ENCODE peak calls at places on chromosomes 4 and X, in six cellular contexts. One of them, this sample, is unnamed.

GRCh38 chr4:30968926-30969325 is 248.8 kb downstream of the PCDH7 start:
- DNase-seq in mesenchymal stem cell: no peak
- DNase-seq in IMR-90: no peak
- DNase-seq in neuronal stem cell: no peak
- DNase-seq in H9: no peak
- DNase-seq in H1: no peak
- DNase-seq in this sample: no peak

GRCh38 chrX:42803320-42803719 is 25.4 kb upstream of the PPP1R2C start:
- DNase-seq in mesenchymal stem cell: no peak
- DNase-seq in IMR-90: peak; percentile 20
- DNase-seq in neuronal stem cell: no peak
- DNase-seq in H9: no peak
- DNase-seq in H1: no peak
- DNase-seq in this sample: peak; percentile 62

GRCh38 chrX:111652719-111653118 is 28.3 kb upstream of the ALG13 start:
- DNase-seq in mesenchymal stem cell: peak; percentile 18
- DNase-seq in IMR-90: no peak
- DNase-seq in neuronal stem cell: no peak
- DNase-seq in H9: no peak
- DNase-seq in H1: no peak
- DNase-seq in this sample: no peak

GRCh38 chrX:42515939-42516338 is 262.0 kb downstream of the PPP1R2C start:
- DNase-seq in mesenchymal stem cell: no peak
- DNase-seq in IMR-90: no peak
- DNase-seq in neuronal stem cell: no peak
- DNase-seq in H9: no peak
- DNase-seq in H1: no peak
- DNase-seq in this sample: no peak

GRCh38 chrX:19829817-19830216 is 57.6 kb downstream of the SH3KBP1 start:
- DNase-seq in mesenchymal stem cell: no peak
- DNase-seq in IMR-90: no peak
- DNase-seq in neuronal stem cell: no peak
- DNase-seq in H9: no peak
- DNase-seq in H1: no peak
- DNase-seq in this sample: peak; percentile 65

GRCh38 chr4:169236901-169237626 is 33.7 kb downstream of the SH3RF1 start:
- DNase-seq in mesenchymal stem cell: no peak
- DNase-seq in IMR-90: no peak
- DNase-seq in neuronal stem cell: no peak
- DNase-seq in H9: no peak
- DNase-seq in H1: no peak
- DNase-seq in this sample: no peak

GRCh38 chr4:152063301-152064235 is 302.8 kb upstream of the GATB start:
- DNase-seq in mesenchymal stem cell: no peak
- DNase-seq in IMR-90: no peak
- DNase-seq in neuronal stem cell: no peak
- DNase-seq in H9: no peak
- DNase-seq in H1: no peak
- DNase-seq in this sample: peak; percentile 89

GRCh38 chr4:39526810-39527295 is 386 bp downstream of the UGDH start:
- DNase-seq in mesenchymal stem cell: no peak
- DNase-seq in IMR-90: no peak
- DNase-seq in neuronal stem cell: peak; percentile 12
- DNase-seq in H9: no peak
- DNase-seq in H1: no peak
- DNase-seq in this sample: no peak

DNA sequence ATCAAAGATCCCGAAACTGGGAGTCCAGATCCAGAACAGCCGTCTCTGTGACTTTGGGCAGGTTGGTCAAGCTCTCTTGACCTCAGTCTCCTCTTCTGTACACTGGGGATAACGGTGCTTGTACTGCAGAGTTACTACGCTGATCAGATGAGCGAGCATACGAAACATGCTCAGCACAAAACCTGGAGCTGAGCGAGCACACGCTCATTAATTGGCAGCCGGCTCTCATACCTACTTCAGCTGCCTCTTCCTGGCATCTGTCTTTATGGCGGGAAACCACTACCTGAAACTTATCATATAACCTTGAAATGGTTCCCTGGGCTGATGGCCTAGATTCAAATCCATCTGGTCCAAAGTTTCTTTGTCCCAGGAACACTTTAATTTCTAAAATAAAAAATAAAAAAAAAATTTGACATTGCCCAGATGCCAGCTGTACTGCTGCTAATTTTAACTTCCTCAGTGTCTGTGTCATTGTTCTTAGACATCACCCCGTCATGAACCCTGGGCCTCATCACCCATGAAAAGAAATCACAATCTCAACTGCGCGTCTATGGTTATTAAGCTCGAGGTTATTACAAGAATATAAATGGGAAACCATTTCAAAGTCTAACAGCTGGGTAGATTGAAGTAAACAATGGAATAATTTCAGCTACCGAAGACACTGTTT is 49.2 kb downstream of the CRMP1 start:
- DNase-seq in mesenchymal stem cell: peak; percentile 27
- DNase-seq in IMR-90: no peak
- DNase-seq in neuronal stem cell: no peak
- DNase-seq in H9: no peak
- DNase-seq in H1: no peak
- DNase-seq in this sample: no peak
- H3K4me1 ChIP-seq in mesenchymal stem cell: peaks cover 2% of the 10 kb centered on the region
- H3K4me1 ChIP-seq in IMR-90: peaks cover 4% of the 10 kb centered on the region
- H3K4me1 ChIP-seq in neuronal stem cell: no peaks in the 10 kb centered on the region
- H3K4me1 ChIP-seq in H9: no peaks in the 10 kb centered on the region
- H3K4me1 ChIP-seq in H1: no peaks in the 10 kb centered on the region
- H3K4me1 ChIP-seq in this sample: no peaks in the 10 kb centered on the region

GRCh38 chr4:3062466-3062865 is 11.9 kb downstream of the HTT-AS start:
- DNase-seq in mesenchymal stem cell: peak; percentile 81
- DNase-seq in IMR-90: peak; percentile 76
- DNase-seq in neuronal stem cell: no peak
- DNase-seq in H9: no peak
- DNase-seq in H1: no peak
- DNase-seq in this sample: no peak

GRCh38 chr4:3070709-3071500 is 3.4 kb downstream of the HTT-AS start:
- DNase-seq in mesenchymal stem cell: no peak
- DNase-seq in IMR-90: peak; percentile 42
- DNase-seq in neuronal stem cell: no peak
- DNase-seq in H9: no peak
- DNase-seq in H1: no peak
- DNase-seq in this sample: no peak

GRCh38 chr4:3069661-3070199 is 4.6 kb downstream of the HTT-AS start:
- DNase-seq in mesenchymal stem cell: no peak
- DNase-seq in IMR-90: no peak
- DNase-seq in neuronal stem cell: no peak
- DNase-seq in H9: no peak
- DNase-seq in H1: no peak
- DNase-seq in this sample: no peak

GRCh38 chr4:3067473-3068001 is 6.8 kb downstream of the HTT-AS start:
- DNase-seq in mesenchymal stem cell: no peak
- DNase-seq in IMR-90: no peak
- DNase-seq in neuronal stem cell: no peak
- DNase-seq in H9: no peak
- DNase-seq in H1: no peak
- DNase-seq in this sample: no peak

GRCh38 chr4:3065551-3065950 is 8.8 kb downstream of the HTT-AS start:
- DNase-seq in mesenchymal stem cell: no peak
- DNase-seq in IMR-90: peak; percentile 66
- DNase-seq in neuronal stem cell: no peak
- DNase-seq in H9: no peak
- DNase-seq in H1: no peak
- DNase-seq in this sample: no peak
- H4K91ac ChIP-seq in mesenchymal stem cell: no peak overlapping the region
- H4K91ac ChIP-seq in IMR-90: no peak overlapping the region
- H4K91ac ChIP-seq in neuronal stem cell: no peak overlapping the region
- H4K91ac ChIP-seq in H9: no peak overlapping the region
- H4K91ac ChIP-seq in H1: no peak overlapping the region
- H4K91ac ChIP-seq in this sample: no peak overlapping the region

GRCh38 chr4:929096-929765 is 2.9 kb downstream of the GAK start:
- DNase-seq in mesenchymal stem cell: no peak
- DNase-seq in IMR-90: no peak
- DNase-seq in neuronal stem cell: no peak
- DNase-seq in H9: no peak
- DNase-seq in H1: no peak
- DNase-seq in this sample: no peak
- H3K4me1 ChIP-seq in mesenchymal stem cell: peaks cover 37% of the 10 kb centered on the region
- H3K4me1 ChIP-seq in IMR-90: peaks cover 18% of the 10 kb centered on the region
- H3K4me1 ChIP-seq in neuronal stem cell: peaks cover 8% of the 10 kb centered on the region
- H3K4me1 ChIP-seq in H9: peaks cover 4% of the 10 kb centered on the region
- H3K4me1 ChIP-seq in H1: peaks cover 8% of the 10 kb centered on the region
- H3K4me1 ChIP-seq in this sample: peaks cover 12% of the 10 kb centered on the region

DNA sequence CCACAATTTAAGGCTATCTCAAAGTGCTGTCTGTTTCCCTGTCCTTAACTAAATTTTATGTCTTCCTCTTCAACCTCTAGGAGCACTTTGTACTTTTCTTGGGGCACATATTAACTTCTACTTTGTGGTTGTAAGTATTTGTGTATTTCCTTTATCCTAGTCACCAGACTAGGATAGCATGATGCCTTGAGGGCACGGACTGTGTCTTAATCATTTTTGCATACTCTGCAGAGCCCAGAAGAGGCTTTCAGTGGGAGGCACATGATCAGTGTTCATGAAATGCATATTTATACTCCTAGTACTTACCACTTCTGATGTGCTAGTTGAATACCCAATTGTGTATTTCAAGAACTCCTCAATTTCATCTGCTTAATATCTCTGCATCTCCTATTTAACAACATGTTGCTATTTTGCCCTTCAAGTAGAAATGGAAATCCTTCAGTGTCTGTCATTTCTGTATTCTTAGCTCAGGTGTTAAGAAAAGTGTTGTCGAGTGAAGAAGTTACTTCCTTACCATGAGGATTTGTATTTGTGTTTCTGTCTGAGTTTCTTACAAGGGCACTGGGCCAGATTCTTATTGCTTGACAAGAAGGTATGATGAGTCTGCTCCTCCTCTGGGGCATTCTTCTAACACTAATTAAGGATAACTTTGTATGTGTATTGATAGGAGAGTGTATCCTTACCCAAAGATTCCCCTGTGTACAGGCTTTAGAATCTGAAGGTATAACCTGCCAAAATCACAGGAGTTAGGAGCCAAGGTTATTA is 28.3 kb upstream of the PGRMC2 start:
- DNase-seq in mesenchymal stem cell: peak; percentile 41
- DNase-seq in IMR-90: no peak
- DNase-seq in neuronal stem cell: no peak
- DNase-seq in H9: no peak
- DNase-seq in H1: no peak
- DNase-seq in this sample: no peak
- H4K91ac ChIP-seq in mesenchymal stem cell: no peak overlapping the region
- H4K91ac ChIP-seq in IMR-90: no peak overlapping the region
- H4K91ac ChIP-seq in neuronal stem cell: no peak overlapping the region
- H4K91ac ChIP-seq in H9: no peak overlapping the region
- H4K91ac ChIP-seq in H1: no peak overlapping the region
- H4K91ac ChIP-seq in this sample: no peak overlapping the region

GRCh38 chr4:142091691-142092182 is 455.4 kb downstream of the IL15 start:
- DNase-seq in mesenchymal stem cell: peak; percentile 41
- DNase-seq in IMR-90: peak; percentile 99
- DNase-seq in neuronal stem cell: no peak
- DNase-seq in H9: no peak
- DNase-seq in H1: no peak
- DNase-seq in this sample: no peak
- H3K4me1 ChIP-seq in mesenchymal stem cell: peaks cover 3% of the 10 kb centered on the region
- H3K4me1 ChIP-seq in IMR-90: peaks cover 12% of the 10 kb centered on the region
- H3K4me1 ChIP-seq in neuronal stem cell: peaks cover 2% of the 10 kb centered on the region
- H3K4me1 ChIP-seq in H9: no peaks in the 10 kb centered on the region
- H3K4me1 ChIP-seq in H1: no peaks in the 10 kb centered on the region
- H3K4me1 ChIP-seq in this sample: no peaks in the 10 kb centered on the region